ENCODE peak calls at places on chromosomes 1 and 21, in five cellular contexts. One of them, this sample, is unnamed.

GRCh38 chr1:25997759-25998074 is at the start of gene PAFAH2:
- DNase-seq in GM12878: no peak
- DNase-seq in H1: no peak
- DNase-seq in K562: no peak
- DNase-seq in HepG2: no peak
- DNase-seq in this sample: no peak

GRCh38 chr1:23149110-23149509 is 19.5 kb downstream of the LUZP1 start:
- DNase-seq in GM12878: peak
- DNase-seq in H1: no peak
- DNase-seq in HepG2: peak
- DNase-seq in K562: no peak
- DNase-seq in this sample: no peak

GRCh38 chr1:1358433-1359201 is at the start of gene MXRA8:
- DNase-seq in GM12878: no peak
- DNase-seq in K562: peak
- DNase-seq in HepG2: peak
- DNase-seq in H1: peak
- DNase-seq in this sample: no peak

GRCh38 chr1:106290805-106291537 is 765.5 kb upstream of the PRMT6 start:
- DNase-seq in K562: no peak
- DNase-seq in H1: no peak
- DNase-seq in HepG2: no peak
- DNase-seq in GM12878: no peak
- DNase-seq in this sample: no peak

GRCh38 chr1:54934869-54935268 is 45.6 kb upstream of the TMEM61 start:
- DNase-seq in K562: no peak
- DNase-seq in HepG2: peak
- DNase-seq in GM12878: no peak
- DNase-seq in H1: no peak
- DNase-seq in this sample: no peak

GRCh38 chr1:163440090-163440489 is 118.3 kb downstream of the NUF2 start:
- DNase-seq in GM12878: no peak
- DNase-seq in K562: no peak
- DNase-seq in HepG2: no peak
- DNase-seq in H1: no peak
- DNase-seq in this sample: no peak

GRCh38 chr1:111358964-111359363 is 68.3 kb downstream of the CHIA start:
- DNase-seq in K562: no peak
- DNase-seq in GM12878: no peak
- DNase-seq in H1: no peak
- DNase-seq in HepG2: no peak
- DNase-seq in this sample: no peak

GRCh38 chr1:211352985-211353515 is 26.4 kb downstream of the TRAF5 start:
- DNase-seq in H1: peak
- DNase-seq in HepG2: peak
- DNase-seq in GM12878: no peak
- DNase-seq in K562: peak
- DNase-seq in this sample: peak

GRCh38 chr1:163162281-163162937 is 40.3 kb downstream of the RGS5 start:
- DNase-seq in HepG2: no peak
- DNase-seq in H1: no peak
- DNase-seq in GM12878: no peak
- DNase-seq in K562: no peak
- DNase-seq in this sample: no peak

GRCh38 chr1:93728480-93729131 is 47.0 kb upstream of the BCAR3 start:
- DNase-seq in HepG2: no peak
- DNase-seq in GM12878: no peak
- DNase-seq in K562: no peak
- DNase-seq in H1: no peak
- DNase-seq in this sample: no peak

GRCh38 chr1:157115851-157116734 is 16.5 kb upstream of the ETV3L start:
- DNase-seq in HepG2: no peak
- DNase-seq in GM12878: no peak
- DNase-seq in H1: peak
- DNase-seq in K562: no peak
- DNase-seq in this sample: no peak

GRCh38 chr1:170789063-170789462 is 125.1 kb downstream of the PRRX1 start:
- DNase-seq in K562: no peak
- DNase-seq in H1: no peak
- DNase-seq in GM12878: no peak
- DNase-seq in HepG2: no peak
- DNase-seq in this sample: no peak

GRCh38 chr1:109298666-109299086 is 8.1 kb downstream of the MYBPHL start:
- DNase-seq in K562: peak
- DNase-seq in HepG2: peak
- DNase-seq in H1: no peak
- DNase-seq in GM12878: no peak
- DNase-seq in this sample: no peak

GRCh38 chr1:102262994-102263393 is 266.3 kb upstream of the OLFM3 start:
- DNase-seq in HepG2: no peak
- DNase-seq in K562: no peak
- DNase-seq in GM12878: no peak
- DNase-seq in H1: no peak
- DNase-seq in this sample: no peak

GRCh38 chr1:39047374-39048229 is 21.5 kb downstream of the NDUFS5 start:
- DNase-seq in GM12878: peak
- DNase-seq in H1: no peak
- DNase-seq in K562: peak
- DNase-seq in HepG2: peak
- DNase-seq in this sample: no peak

GRCh38 chr1:200535605-200536004 is 84.9 kb downstream of the KIF14 start:
- DNase-seq in GM12878: no peak
- DNase-seq in H1: no peak
- DNase-seq in HepG2: peak
- DNase-seq in K562: no peak
- DNase-seq in this sample: peak

GRCh38 chr1:51870603-51871350 is 7.8 kb downstream of the NRDC start:
- DNase-seq in GM12878: no peak
- DNase-seq in H1: no peak
- DNase-seq in K562: no peak
- DNase-seq in HepG2: no peak
- DNase-seq in this sample: no peak

GRCh38 chr1:28507247-28507645 is 1.4 kb downstream of the RCC1 start:
- DNase-seq in K562: peak
- DNase-seq in H1: no peak
- DNase-seq in HepG2: no peak
- DNase-seq in GM12878: no peak
- DNase-seq in this sample: no peak

GRCh38 chr1:42684139-42684538 is 1.9 kb downstream of the YBX1 start:
- DNase-seq in H1: no peak
- DNase-seq in GM12878: no peak
- DNase-seq in K562: peak
- DNase-seq in HepG2: peak
- DNase-seq in this sample: no peak

GRCh38 chr1:160681891-160682140 is 29.8 kb downstream of the CD48 start:
- DNase-seq in HepG2: no peak
- DNase-seq in K562: no peak
- DNase-seq in H1: no peak
- DNase-seq in GM12878: no peak
- DNase-seq in this sample: no peak

GRCh38 chr21:38506606-38507331 is 8.5 kb upstream of the ERG start:
- DNase-seq in HepG2: no peak
- DNase-seq in GM12878: no peak
- DNase-seq in K562: no peak
- DNase-seq in H1: no peak
- DNase-seq in this sample: no peak

GRCh38 chr1:182603646-182604127 is 502 bp downstream of the RGS16 start:
- DNase-seq in K562: no peak
- DNase-seq in H1: no peak
- DNase-seq in GM12878: no peak
- DNase-seq in HepG2: no peak
- DNase-seq in this sample: no peak

GRCh38 chr1:230668227-230668626 is 25.9 kb downstream of the COG2 start:
- DNase-seq in HepG2: no peak
- DNase-seq in GM12878: no peak
- DNase-seq in H1: no peak
- DNase-seq in K562: no peak
- DNase-seq in this sample: no peak

GRCh38 chr1:151710187-151710586 is 6.4 kb downstream of the CELF3 start:
- DNase-seq in K562: peak
- DNase-seq in H1: peak
- DNase-seq in GM12878: no peak
- DNase-seq in HepG2: no peak
- DNase-seq in this sample: no peak

DNA sequence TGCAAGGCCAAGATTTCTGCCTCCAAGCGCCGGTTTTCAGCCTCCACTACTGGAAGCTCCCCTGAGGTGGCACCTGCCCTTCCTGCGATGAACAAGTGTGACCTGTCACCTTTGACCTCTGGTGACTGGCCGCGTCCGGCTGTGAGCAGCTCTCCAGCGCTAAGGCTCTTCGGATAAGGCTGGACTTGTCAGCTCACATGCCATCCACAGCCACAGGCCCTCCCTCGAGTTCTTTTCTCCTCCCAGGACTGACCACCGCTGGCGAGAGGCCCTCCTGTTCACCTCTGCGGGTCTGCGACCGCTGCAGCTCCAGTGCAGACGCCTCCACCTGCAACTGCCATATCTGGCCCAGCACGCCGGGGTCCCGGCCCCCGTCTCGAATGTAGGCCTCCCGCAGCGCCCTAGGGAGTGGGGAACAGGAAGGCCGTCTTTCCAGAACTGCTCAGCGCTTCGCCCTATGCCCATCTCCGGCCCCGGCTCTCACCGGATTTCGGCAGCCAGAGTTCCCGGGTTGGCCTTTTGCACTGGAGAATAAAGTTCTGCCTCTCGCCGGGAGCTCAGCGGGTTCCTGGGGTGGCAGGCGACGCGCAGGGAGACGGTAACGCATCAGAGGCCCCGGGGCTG is 1.5 kb downstream of the CCDC17 start:
- DNase-seq in H1: peak
- DNase-seq in K562: peak
- DNase-seq in HepG2: no peak
- DNase-seq in GM12878: no peak
- DNase-seq in this sample: no peak
- H3K4me3 ChIP-seq in H1: no peak
- H3K4me3 ChIP-seq in K562: no peak
- H3K4me3 ChIP-seq in HepG2: no peak
- H3K4me3 ChIP-seq in GM12878: no peak
- H3K4me3 ChIP-seq in this sample: no peak

GRCh38 chr1:47785561-47786271 is 211.5 kb downstream of the TRABD2B start:
- DNase-seq in H1: peak
- DNase-seq in K562: no peak
- DNase-seq in GM12878: no peak
- DNase-seq in HepG2: peak
- DNase-seq in this sample: no peak
- TF ChIP-seq SRF in H1: no peak
- TF ChIP-seq SRF in K562: no peak
- TF ChIP-seq SRF in GM12878: no peak
- TF ChIP-seq SRF in HepG2: no peak
- TF ChIP-seq SRF in this sample: no peak

DNA sequence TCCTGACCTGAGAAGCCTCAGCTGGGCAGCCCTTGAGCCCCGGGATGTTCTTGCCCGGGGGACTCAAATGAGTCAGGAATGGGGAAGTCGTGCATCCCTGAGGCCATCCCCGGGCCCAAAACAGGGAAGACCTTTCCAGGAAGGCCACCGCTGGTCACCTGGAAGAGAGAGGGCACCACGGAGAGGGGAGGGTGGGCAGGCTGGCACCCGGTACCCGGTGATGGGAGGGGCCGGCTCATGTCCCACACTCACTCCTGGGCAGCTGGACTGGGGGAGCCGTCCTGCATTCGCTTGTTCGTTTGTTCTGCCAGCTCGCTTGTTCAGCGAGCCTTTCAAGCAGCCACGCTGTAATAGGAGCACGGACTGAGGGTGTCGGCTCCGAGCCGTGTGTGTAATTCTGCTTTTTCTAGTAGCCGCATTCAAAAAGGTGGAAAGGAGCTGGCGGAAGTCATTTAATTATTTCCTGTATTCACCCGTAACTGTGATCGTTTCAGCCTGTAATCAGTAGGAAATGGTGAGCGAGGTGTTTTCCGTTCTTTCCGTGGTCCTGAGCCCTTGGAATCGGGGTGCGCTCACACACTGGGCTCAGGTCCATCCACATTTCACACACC is 48.4 kb upstream of the CCDC27 start:
- DNase-seq in K562: no peak
- DNase-seq in HepG2: no peak
- DNase-seq in GM12878: no peak
- DNase-seq in H1: no peak
- DNase-seq in this sample: no peak
- H3K4me3 ChIP-seq in K562: no peak
- H3K4me3 ChIP-seq in HepG2: no peak
- H3K4me3 ChIP-seq in GM12878: no peak
- H3K4me3 ChIP-seq in H1: no peak
- H3K4me3 ChIP-seq in this sample: no peak

DNA sequence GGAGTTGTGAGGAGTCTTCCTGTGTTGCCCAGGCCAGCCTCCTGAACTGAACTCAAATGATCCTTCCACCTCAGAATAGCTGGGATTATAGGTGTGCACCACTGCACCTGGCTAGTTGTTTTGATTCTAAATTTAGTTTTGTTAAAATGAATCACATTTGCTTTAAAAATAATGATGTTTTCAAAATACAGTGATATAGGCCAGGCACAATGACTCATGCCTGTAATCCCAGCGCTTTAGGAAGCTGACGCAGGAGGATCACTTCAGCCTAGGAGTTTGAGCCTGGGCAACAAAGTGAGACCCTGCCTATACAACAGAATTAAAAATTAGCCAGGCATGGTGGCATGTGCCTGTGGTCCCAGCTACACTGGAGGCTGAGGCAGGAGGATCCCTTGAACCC is 24.3 kb downstream of the RTCA start:
- DNase-seq in H1: no peak
- DNase-seq in HepG2: no peak
- DNase-seq in K562: no peak
- DNase-seq in GM12878: no peak
- DNase-seq in this sample: no peak
- TF ChIP-seq SRF in H1: no peak
- TF ChIP-seq SRF in HepG2: no peak
- TF ChIP-seq SRF in K562: no peak
- TF ChIP-seq SRF in GM12878: no peak
- TF ChIP-seq SRF in this sample: no peak

DNA sequence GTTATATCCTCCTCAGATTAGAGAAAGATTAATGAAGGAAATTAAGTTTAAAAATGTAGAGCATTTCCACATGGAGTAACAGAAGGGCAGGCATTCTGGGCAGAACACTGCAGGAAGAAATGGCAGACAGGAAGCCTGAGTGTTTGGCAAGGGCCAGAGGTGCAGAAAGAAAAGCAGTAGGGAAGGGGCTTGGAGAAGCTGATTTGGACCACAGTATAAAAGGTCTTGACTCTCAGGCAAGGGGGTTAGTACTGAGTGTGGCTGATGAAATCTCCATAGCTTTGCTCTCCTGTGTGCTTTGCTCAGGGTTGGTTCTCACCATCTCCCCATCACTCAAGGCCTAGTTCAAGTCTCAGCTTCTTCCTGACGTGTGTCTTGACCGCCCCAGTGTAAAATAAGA is 80.2 kb downstream of the SLC45A1 start:
- DNase-seq in H1: no peak
- DNase-seq in HepG2: no peak
- DNase-seq in GM12878: no peak
- DNase-seq in K562: no peak
- DNase-seq in this sample: no peak
- H3K4me3 ChIP-seq in H1: no peak
- H3K4me3 ChIP-seq in HepG2: no peak
- H3K4me3 ChIP-seq in GM12878: no peak
- H3K4me3 ChIP-seq in K562: no peak
- H3K4me3 ChIP-seq in this sample: no peak

This sample was measured in HCT116.